ENCODE peak calls at places on chromosome 2, in seven cellular contexts. B is fibroblast of mammary gland, I is NB4, M is right atrium auricular region, O is left ventricle myocardium inferior, A is astrocyte of the cerebellum, F is dorsolateral prefrontal cortex. D is an unnamed sample.

GRCh38 chr2:219542931-219543595 is 546 bp downstream of the CHPF start:
- DNase-seq in B (peak), O (peak), I (peak), F (no peak), M (no peak), A (no peak), D (no peak)

GRCh38 chr2:45483997-45484396 is 127.1 kb downstream of the SRBD1 start:
- DNase-seq in F (no peak), B (peak), I (no peak), O (no peak), M (no peak), A (no peak), D (no peak)

GRCh38 chr2:212027681-212028628 is 510.6 kb downstream of the ERBB4 start:
- DNase-seq in M (no peak), I (no peak), B (peak), O (no peak), A (no peak), F (no peak), D (no peak)

GRCh38 chr2:233289590-233290424 is 17.8 kb upstream of the SAG start:
- DNase-seq in O (no peak), I (no peak), F (no peak), B (no peak), A (no peak), M (no peak), D (no peak)

GRCh38 chr2:219126555-219126954 is 34.1 kb downstream of the NHEJ1 start:
- DNase-seq in O (no peak), F (no peak), I (no peak), A (no peak), B (no peak), M (no peak), D (no peak)

GRCh38 chr2:24304098-24304497 is 56.2 kb downstream of the ITSN2 start:
- DNase-seq in B (peak), O (peak), I (peak), M (peak), A (peak), F (no peak), D (no peak)

GRCh38 chr2:55957142-55957541 is 33.6 kb upstream of the EFEMP1 start:
- DNase-seq in O (no peak), F (no peak), M (no peak), I (no peak), A (peak), B (peak), D (no peak)

GRCh38 chr2:190835303-190835930 is 45.2 kb upstream of the GLS start:
- DNase-seq in O (peak), B (peak), M (peak), A (peak), F (no peak), I (no peak), D (no peak)

GRCh38 chr2:55419236-55419513 is 481 bp downstream of the CCDC88A start:
- DNase-seq in F (no peak), I (no peak), B (peak), M (no peak), A (no peak), O (no peak), D (no peak)

GRCh38 chr2:207283356-207283755 is 117.6 kb upstream of the KLF7 start:
- DNase-seq in I (peak), A (no peak), B (peak), M (peak), O (peak), F (no peak), D (no peak)

GRCh38 chr2:106642679-106643078 is 155.5 kb downstream of the CD8B2 start:
- DNase-seq in M (no peak), O (no peak), F (no peak), A (no peak), B (peak), I (no peak), D (no peak)

GRCh38 chr2:12824304-12824761 is 107.6 kb downstream of the TRIB2 start:
- DNase-seq in M (peak), F (no peak), A (no peak), B (peak), O (peak), I (no peak), D (no peak)

GRCh38 chr2:224941958-224942357 is 100.3 kb downstream of the DOCK10 start:
- DNase-seq in F (no peak), M (no peak), A (no peak), I (no peak), O (no peak), B (no peak), D (no peak)

GRCh38 chr2:142044168-142044567 is 86.6 kb downstream of the LRP1B start:
- DNase-seq in I (no peak), B (peak), O (no peak), M (no peak), F (no peak), A (no peak), D (no peak)

GRCh38 chr2:168343586-168343985 is 96.2 kb upstream of the STK39 start:
- DNase-seq in B (peak), F (no peak), A (no peak), O (no peak), M (no peak), I (no peak), D (no peak)

GRCh38 chr2:99623035-99623434 is 133.2 kb upstream of the REV1 start:
- DNase-seq in F (no peak), O (no peak), B (no peak), A (no peak), I (no peak), M (no peak), D (no peak)

GRCh38 chr2:200871151-200871550 is 6.7 kb upstream of the CLK1 start:
- DNase-seq in I (peak), M (no peak), F (no peak), O (no peak), A (no peak), B (peak), D (no peak)

GRCh38 chr2:151872468-151872867 is 44.2 kb upstream of the ARL5A start:
- DNase-seq in A (no peak), I (no peak), O (no peak), F (no peak), B (peak), M (no peak), D (no peak)

GRCh38 chr2:3677436-3677835 is 19.4 kb downstream of the ALLC start:
- DNase-seq in B (no peak), M (no peak), I (no peak), A (no peak), O (no peak), F (no peak), D (no peak)

GRCh38 chr2:83069724-83070123 is 1389.4 kb downstream of the SUCLG1 start:
- DNase-seq in M (no peak), F (no peak), A (peak), B (no peak), O (no peak), I (no peak), D (no peak)
- H3K4me3 ChIP-seq in M (no peak), F (no peak), A (no peak), B (no peak), O (no peak), I (no peak), D (no peak)

DNA sequence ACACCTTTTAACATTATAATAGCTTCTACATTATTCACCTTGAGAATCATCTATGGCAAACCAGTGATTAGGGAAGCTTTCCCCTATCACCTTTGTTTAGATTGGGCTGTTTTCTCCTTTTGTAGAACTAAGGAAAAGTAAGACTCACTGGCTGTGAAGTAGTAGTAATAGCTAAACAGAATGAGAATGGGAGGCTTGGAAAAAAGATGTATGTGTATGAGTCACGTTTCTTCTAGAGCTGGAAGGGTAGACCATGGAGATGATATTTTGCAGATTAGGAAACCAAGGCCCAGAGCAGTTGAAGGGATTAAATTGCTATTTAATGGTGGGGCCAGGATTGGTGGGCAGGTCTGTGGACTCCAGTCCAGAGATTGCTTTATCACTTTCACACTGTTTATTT is 214.5 kb downstream of the MCFD2 start:
- DNase-seq in A (no peak), B (peak), F (no peak), I (no peak), M (no peak), O (no peak), D (no peak)
- H3K4me3 ChIP-seq in A (peak), B (peak), F (peak), I (peak), M (peak), O (peak), D (no peak)

GRCh38 chr2:203835867-203836800 is 31.4 kb upstream of the CTLA4 start:
- DNase-seq in I (no peak), A (no peak), M (no peak), F (no peak), B (no peak), O (no peak), D (no peak)
- H3K4me3 ChIP-seq in I (no peak), A (no peak), M (no peak), F (no peak), B (no peak), O (no peak), D (no peak)

GRCh38 chr2:10043256-10043905 is at the start of gene KLF11:
- DNase-seq in A (peak), M (peak), B (peak), O (peak), I (peak), F (peak), D (peak)

GRCh38 chr2:10039658-10040410 is 3.5 kb upstream of the KLF11 start:
- DNase-seq in I (no peak), F (peak), B (peak), O (no peak), M (no peak), A (no peak), D (no peak)

GRCh38 chr2:10043906-10044601 is 704 bp downstream of the KLF11 start:
- DNase-seq in O (peak), M (peak), I (peak), F (peak), A (peak), B (peak), D (peak)

GRCh38 chr2:10042301-10043161 is 819 bp upstream of the KLF11 start:
- DNase-seq in F (no peak), B (peak), I (no peak), A (no peak), M (peak), O (peak), D (no peak)

GRCh38 chr2:10041711-10042110 is 1.6 kb upstream of the KLF11 start:
- DNase-seq in B (no peak), M (no peak), A (no peak), I (no peak), F (no peak), O (no peak), D (no peak)
- H3K4me3 ChIP-seq in B (no peak), M (no peak), A (no peak), I (no peak), F (peak), O (peak), D (no peak)

DNA sequence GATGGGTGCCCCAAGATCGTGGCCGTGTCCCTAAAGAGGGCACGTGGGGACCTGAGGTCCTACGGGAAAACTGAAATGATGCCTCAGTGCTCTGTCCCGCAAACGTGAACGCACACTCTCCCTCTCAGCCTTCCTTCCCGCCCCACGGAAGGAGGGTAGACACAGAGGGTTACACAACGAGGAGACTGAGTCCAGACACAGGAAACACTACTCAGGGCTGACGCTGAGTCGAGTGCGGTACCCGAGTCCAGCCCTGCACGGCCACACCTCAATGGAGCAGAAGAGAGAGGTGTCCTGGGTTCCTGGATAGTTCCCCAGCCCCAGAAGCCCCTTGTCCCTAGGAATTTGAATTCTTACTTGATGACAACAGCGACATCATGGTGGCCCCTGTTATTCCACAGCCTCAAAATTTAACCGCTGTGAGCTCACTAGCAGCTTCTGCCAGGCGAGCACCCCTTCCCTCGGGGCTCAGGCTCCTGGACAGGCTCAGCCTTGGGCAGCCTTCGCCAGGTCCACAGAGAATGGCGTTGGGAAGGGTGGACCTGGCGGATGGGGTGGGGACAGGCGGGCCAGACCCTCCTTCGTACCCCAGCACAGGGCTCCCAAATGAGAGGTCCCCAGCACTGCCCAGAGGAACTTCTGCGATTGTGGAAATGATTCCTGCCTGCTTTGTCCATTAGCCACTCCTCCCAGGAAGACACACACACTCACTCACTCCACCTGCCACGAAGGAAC is 980 bp upstream of the RNPEPL1 start:
- DNase-seq in I (peak), F (no peak), O (peak), M (peak), B (peak), A (no peak), D (no peak)
- H3K4me3 ChIP-seq in I (peak), F (peak), O (peak), M (peak), B (peak), A (peak), D (peak)